ENCODE peak calls at places on chromosome 19, in six cellular contexts. One of them, this sample, is unnamed.

GRCh38 chr19:43430142-43430710 is 15.5 kb downstream of the TEX101 start:
- DNase-seq in PC-9: peak
- DNase-seq in Calu3: peak
- DNase-seq in HL-60: no peak
- DNase-seq in choroid plexus epithelial cell: no peak
- DNase-seq in hepatocyte: peak
- DNase-seq in this sample: no peak

GRCh38 chr19:32674153-32674958 is 624 bp downstream of the ANKRD27 start:
- DNase-seq in PC-9: no peak
- DNase-seq in Calu3: no peak
- DNase-seq in HL-60: peak
- DNase-seq in choroid plexus epithelial cell: no peak
- DNase-seq in hepatocyte: no peak
- DNase-seq in this sample: peak

GRCh38 chr19:49639401-49640112 is 386 bp downstream of the RRAS start:
- DNase-seq in PC-9: no peak
- DNase-seq in Calu3: no peak
- DNase-seq in HL-60: no peak
- DNase-seq in choroid plexus epithelial cell: no peak
- DNase-seq in hepatocyte: no peak
- DNase-seq in this sample: no peak

GRCh38 chr19:48418317-48419064 is 25.0 kb downstream of the GRIN2D start:
- DNase-seq in PC-9: no peak
- DNase-seq in Calu3: no peak
- DNase-seq in HL-60: no peak
- DNase-seq in choroid plexus epithelial cell: no peak
- DNase-seq in hepatocyte: no peak
- DNase-seq in this sample: peak

GRCh38 chr19:50486823-50487515 is 10.3 kb upstream of the GARIN5A start:
- DNase-seq in PC-9: peak
- DNase-seq in Calu3: peak
- DNase-seq in HL-60: peak
- DNase-seq in choroid plexus epithelial cell: peak
- DNase-seq in hepatocyte: no peak
- DNase-seq in this sample: peak

GRCh38 chr19:47190167-47190727 is 40.8 kb downstream of the BBC3 start:
- DNase-seq in PC-9: peak
- DNase-seq in Calu3: peak
- DNase-seq in HL-60: no peak
- DNase-seq in choroid plexus epithelial cell: peak
- DNase-seq in hepatocyte: peak
- DNase-seq in this sample: peak

GRCh38 chr19:29523568-29523967 is 2.2 kb upstream of the VSTM2B start:
- DNase-seq in PC-9: no peak
- DNase-seq in Calu3: no peak
- DNase-seq in HL-60: no peak
- DNase-seq in choroid plexus epithelial cell: no peak
- DNase-seq in hepatocyte: no peak
- DNase-seq in this sample: no peak

GRCh38 chr19:33080761-33081681 is at the start of gene GPATCH1:
- DNase-seq in PC-9: peak
- DNase-seq in Calu3: peak
- DNase-seq in HL-60: peak
- DNase-seq in choroid plexus epithelial cell: peak
- DNase-seq in hepatocyte: peak
- DNase-seq in this sample: peak

GRCh38 chr19:48480151-48480475 is 10.9 kb downstream of the CYTH2 start:
- DNase-seq in PC-9: no peak
- DNase-seq in Calu3: no peak
- DNase-seq in HL-60: no peak
- DNase-seq in choroid plexus epithelial cell: peak
- DNase-seq in hepatocyte: no peak
- DNase-seq in this sample: no peak

GRCh38 chr19:38442736-38443135 is 9.2 kb downstream of the RYR1 start:
- DNase-seq in PC-9: no peak
- DNase-seq in Calu3: no peak
- DNase-seq in HL-60: no peak
- DNase-seq in choroid plexus epithelial cell: no peak
- DNase-seq in hepatocyte: no peak
- DNase-seq in this sample: no peak

GRCh38 chr19:38440592-38440991 is 7.1 kb downstream of the RYR1 start:
- DNase-seq in PC-9: no peak
- DNase-seq in Calu3: no peak
- DNase-seq in HL-60: no peak
- DNase-seq in choroid plexus epithelial cell: no peak
- DNase-seq in hepatocyte: no peak
- DNase-seq in this sample: no peak

GRCh38 chr19:38443458-38444001 is 10.0 kb downstream of the RYR1 start:
- DNase-seq in PC-9: no peak
- DNase-seq in Calu3: no peak
- DNase-seq in HL-60: no peak
- DNase-seq in choroid plexus epithelial cell: no peak
- DNase-seq in hepatocyte: no peak
- DNase-seq in this sample: no peak

GRCh38 chr19:38444026-38444425 is 10.5 kb downstream of the RYR1 start:
- DNase-seq in PC-9: no peak
- DNase-seq in Calu3: no peak
- DNase-seq in HL-60: no peak
- DNase-seq in choroid plexus epithelial cell: no peak
- DNase-seq in hepatocyte: no peak
- DNase-seq in this sample: no peak

DNA sequence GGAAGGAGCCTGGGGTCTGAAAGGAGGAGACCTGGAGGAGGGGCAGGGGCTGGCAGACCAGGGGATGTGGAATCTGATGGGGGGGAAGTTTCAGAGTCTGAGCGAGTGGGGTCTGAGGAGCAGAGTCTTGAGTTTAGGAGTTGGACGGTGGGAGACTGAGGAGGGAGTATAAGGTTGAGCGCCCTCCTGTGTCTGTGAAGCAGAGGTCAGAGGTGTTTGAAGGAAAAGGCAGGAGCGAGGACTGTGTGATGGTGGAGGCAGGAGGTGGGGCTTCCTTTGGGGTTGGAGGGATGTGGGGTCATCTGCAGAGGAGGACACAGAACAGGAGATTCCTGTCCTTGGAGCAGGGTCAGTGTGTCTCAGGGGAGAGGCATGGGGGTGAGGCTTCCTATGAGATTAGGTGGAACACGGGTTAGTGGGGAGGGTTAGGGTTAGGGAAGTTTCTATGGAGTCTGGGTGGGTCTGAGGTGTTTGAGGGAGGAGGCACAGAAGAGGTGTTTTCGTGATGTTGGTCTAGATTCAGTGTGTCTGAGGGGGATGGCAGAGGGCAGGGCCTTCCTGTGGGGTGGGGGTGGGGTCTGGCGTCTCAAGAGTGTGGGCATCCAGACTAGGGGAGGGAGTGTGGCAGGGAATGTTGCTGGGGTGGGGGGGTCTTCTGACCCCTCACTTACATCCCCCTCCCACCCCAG is 8.3 kb downstream of the RYR1 start:
- DNase-seq in PC-9: no peak
- DNase-seq in Calu3: no peak
- DNase-seq in HL-60: peak
- DNase-seq in choroid plexus epithelial cell: no peak
- DNase-seq in hepatocyte: no peak
- DNase-seq in this sample: peak
- TF ChIP-seq CTCF in PC-9: no peak
- TF ChIP-seq CTCF in Calu3: no peak
- TF ChIP-seq CTCF in HL-60: no peak
- TF ChIP-seq CTCF in choroid plexus epithelial cell: peak
- TF ChIP-seq CTCF in hepatocyte: no peak
- TF ChIP-seq CTCF in this sample: no peak

GRCh38 chr19:55454787-55455243 is 6.6 kb downstream of the ISOC2 start:
- DNase-seq in PC-9: no peak
- DNase-seq in Calu3: peak
- DNase-seq in HL-60: peak
- DNase-seq in choroid plexus epithelial cell: peak
- DNase-seq in hepatocyte: no peak
- DNase-seq in this sample: peak
- TF ChIP-seq CTCF in PC-9: peak
- TF ChIP-seq CTCF in Calu3: peak
- TF ChIP-seq CTCF in HL-60: peak
- TF ChIP-seq CTCF in choroid plexus epithelial cell: peak
- TF ChIP-seq CTCF in hepatocyte: peak
- TF ChIP-seq CTCF in this sample: peak

GRCh38 chr19:11141937-11142527 is 13.6 kb downstream of the SPC24 start:
- DNase-seq in PC-9: peak
- DNase-seq in Calu3: peak
- DNase-seq in HL-60: no peak
- DNase-seq in choroid plexus epithelial cell: no peak
- DNase-seq in hepatocyte: no peak
- DNase-seq in this sample: peak
- TF ChIP-seq CTCF in PC-9: peak
- TF ChIP-seq CTCF in Calu3: peak
- TF ChIP-seq CTCF in HL-60: no peak
- TF ChIP-seq CTCF in choroid plexus epithelial cell: peak
- TF ChIP-seq CTCF in hepatocyte: peak
- TF ChIP-seq CTCF in this sample: peak

GRCh38 chr19:8413593-8413923 is 453 bp downstream of the MARCHF2 start:
- DNase-seq in PC-9: no peak
- DNase-seq in Calu3: no peak
- DNase-seq in HL-60: no peak
- DNase-seq in choroid plexus epithelial cell: no peak
- DNase-seq in hepatocyte: no peak
- DNase-seq in this sample: no peak

GRCh38 chr19:8412783-8413592 is at the start of gene MARCHF2:
- DNase-seq in PC-9: peak
- DNase-seq in Calu3: peak
- DNase-seq in HL-60: peak
- DNase-seq in choroid plexus epithelial cell: peak
- DNase-seq in hepatocyte: peak
- DNase-seq in this sample: peak
- TF ChIP-seq CTCF in PC-9: peak
- TF ChIP-seq CTCF in Calu3: peak
- TF ChIP-seq CTCF in HL-60: peak
- TF ChIP-seq CTCF in choroid plexus epithelial cell: peak
- TF ChIP-seq CTCF in hepatocyte: peak
- TF ChIP-seq CTCF in this sample: peak

GRCh38 chr19:1362385-1363257 is 21.1 kb upstream of the NDUFS7 start:
- DNase-seq in PC-9: no peak
- DNase-seq in Calu3: no peak
- DNase-seq in HL-60: no peak
- DNase-seq in choroid plexus epithelial cell: no peak
- DNase-seq in hepatocyte: no peak
- DNase-seq in this sample: no peak

GRCh38 chr19:1365964-1366695 is 17.6 kb upstream of the NDUFS7 start:
- DNase-seq in PC-9: no peak
- DNase-seq in Calu3: no peak
- DNase-seq in HL-60: peak
- DNase-seq in choroid plexus epithelial cell: no peak
- DNase-seq in hepatocyte: no peak
- DNase-seq in this sample: no peak

GRCh38 chr19:1363599-1363998 is 20.1 kb upstream of the NDUFS7 start:
- DNase-seq in PC-9: no peak
- DNase-seq in Calu3: no peak
- DNase-seq in HL-60: peak
- DNase-seq in choroid plexus epithelial cell: no peak
- DNase-seq in hepatocyte: no peak
- DNase-seq in this sample: no peak

GRCh38 chr19:1365306-1365963 is 18.3 kb upstream of the NDUFS7 start:
- DNase-seq in PC-9: no peak
- DNase-seq in Calu3: no peak
- DNase-seq in HL-60: no peak
- DNase-seq in choroid plexus epithelial cell: no peak
- DNase-seq in hepatocyte: no peak
- DNase-seq in this sample: no peak

GRCh38 chr19:1364070-1364719 is 19.5 kb upstream of the NDUFS7 start:
- DNase-seq in PC-9: no peak
- DNase-seq in Calu3: no peak
- DNase-seq in HL-60: peak
- DNase-seq in choroid plexus epithelial cell: peak
- DNase-seq in hepatocyte: no peak
- DNase-seq in this sample: no peak
- TF ChIP-seq CTCF in PC-9: peak
- TF ChIP-seq CTCF in Calu3: no peak
- TF ChIP-seq CTCF in HL-60: no peak
- TF ChIP-seq CTCF in choroid plexus epithelial cell: peak
- TF ChIP-seq CTCF in hepatocyte: peak
- TF ChIP-seq CTCF in this sample: no peak

GRCh38 chr19:36113895-36114762 is 546 bp downstream of the POLR2I start:
- DNase-seq in PC-9: no peak
- DNase-seq in Calu3: no peak
- DNase-seq in HL-60: peak
- DNase-seq in choroid plexus epithelial cell: peak
- DNase-seq in hepatocyte: peak
- DNase-seq in this sample: peak
- TF ChIP-seq CTCF in PC-9: peak
- TF ChIP-seq CTCF in Calu3: no peak
- TF ChIP-seq CTCF in HL-60: no peak
- TF ChIP-seq CTCF in choroid plexus epithelial cell: peak
- TF ChIP-seq CTCF in hepatocyte: peak
- TF ChIP-seq CTCF in this sample: no peak

DNA sequence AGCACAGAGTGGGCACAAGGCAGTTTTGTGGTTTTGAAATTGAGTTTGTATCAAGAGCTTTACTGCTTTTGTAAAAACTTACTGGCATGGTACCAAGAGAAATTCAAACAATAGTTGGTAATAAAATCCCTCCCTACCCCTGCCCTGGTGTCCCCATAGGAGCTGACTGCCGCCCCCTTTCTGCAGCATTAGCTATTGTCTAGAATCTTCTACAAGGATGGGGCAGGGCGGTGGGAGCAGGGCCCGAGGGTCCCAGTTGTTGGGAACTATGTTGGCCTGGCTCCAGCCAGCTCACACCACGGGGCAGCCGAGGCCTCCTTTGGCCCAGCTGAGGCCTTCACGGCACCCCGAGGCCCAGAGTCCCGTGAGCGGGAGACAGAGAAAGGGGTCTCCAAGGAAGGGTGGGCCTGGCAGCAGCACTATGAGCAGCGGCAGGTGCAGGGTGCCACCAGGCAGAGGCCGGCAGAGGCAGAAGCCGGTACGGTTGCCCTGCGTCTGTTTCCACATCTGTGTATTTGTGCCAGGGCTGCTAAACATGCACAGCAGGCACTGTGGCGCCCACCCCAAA is 57.9 kb downstream of the KDM4B start:
- DNase-seq in PC-9: no peak
- DNase-seq in Calu3: no peak
- DNase-seq in HL-60: no peak
- DNase-seq in choroid plexus epithelial cell: no peak
- DNase-seq in hepatocyte: no peak
- DNase-seq in this sample: no peak
- TF ChIP-seq CTCF in PC-9: no peak
- TF ChIP-seq CTCF in Calu3: no peak
- TF ChIP-seq CTCF in HL-60: no peak
- TF ChIP-seq CTCF in choroid plexus epithelial cell: peak
- TF ChIP-seq CTCF in hepatocyte: peak
- TF ChIP-seq CTCF in this sample: peak